ENCODE peak calls at places on chromosomes 5 and 9, in eight cellular contexts. E, L, C, I, F, G, W and S are unnamed samples.

GRCh38 chr5:123088031-123088805 is 823 bp upstream of the PRDM6 start:
- DNase-seq in E (no peak), L (no peak), C (no peak), I (no peak), F (no peak), G (no peak), W (no peak), S (no peak)

GRCh38 chr5:12672141-12672540 is 767.9 kb upstream of the CTNND2 start:
- DNase-seq in E (no peak), L (no peak), C (no peak), I (no peak), F (no peak), G (no peak), W (no peak), S (no peak)

GRCh38 chr5:96870094-96871021 is 5.9 kb upstream of the ERAP2 start:
- DNase-seq in E (no peak), L (no peak), C (no peak), I (no peak), F (no peak), G (peak), W (no peak), S (no peak)

GRCh38 chr5:84229045-84229444 is 155.6 kb downstream of the EDIL3 start:
- DNase-seq in E (no peak), L (no peak), C (no peak), I (no peak), F (no peak), G (no peak), W (no peak), S (no peak)

GRCh38 chr9:135835131-135835530 is 72.2 kb downstream of the CAMSAP1 start:
- DNase-seq in E (no peak), L (no peak), C (no peak), I (no peak), F (no peak), G (no peak), W (no peak), S (no peak)

GRCh38 chr5:147346006-147346561 is 111.3 kb downstream of the STK32A start:
- DNase-seq in E (no peak), L (no peak), C (no peak), I (no peak), F (no peak), G (no peak), W (no peak), S (no peak)

GRCh38 chr5:90386099-90386710 is 23.4 kb downstream of the CETN3 start:
- DNase-seq in E (no peak), L (no peak), C (peak), I (no peak), F (no peak), G (no peak), W (no peak), S (no peak)

GRCh38 chr5:124064956-124065355 is 553.0 kb downstream of the CSNK1G3 start:
- DNase-seq in E (no peak), L (no peak), C (no peak), I (no peak), F (no peak), G (no peak), W (no peak), S (no peak)

GRCh38 chr9:23851024-23851629 is 25.1 kb upstream of the ELAVL2 start:
- DNase-seq in E (no peak), L (no peak), C (peak), I (no peak), F (no peak), G (no peak), W (no peak), S (no peak)

GRCh38 chr9:33025572-33026347 is 687 bp downstream of the DNAJA1 start:
- DNase-seq in E (no peak), L (peak), C (peak), I (no peak), F (no peak), G (peak), W (peak), S (no peak)

GRCh38 chr5:69024241-69024651 is 69.6 kb upstream of the SLC30A5 start:
- DNase-seq in E (no peak), L (no peak), C (peak), I (no peak), F (no peak), G (no peak), W (no peak), S (peak)

GRCh38 chr9:115117999-115118470 is at the start of gene TNC:
- DNase-seq in E (no peak), L (peak), C (peak), I (no peak), F (no peak), G (no peak), W (peak), S (peak)

GRCh38 chr5:1882337-1883119 is at the start of gene IRX4:
- DNase-seq in E (no peak), L (no peak), C (peak), I (no peak), F (no peak), G (no peak), W (no peak), S (no peak)

GRCh38 chr5:150789943-150790611 is 11.5 kb downstream of the SMIM3 start:
- DNase-seq in E (peak), L (no peak), C (peak), I (no peak), F (peak), G (peak), W (no peak), S (peak)

GRCh38 chr5:166562246-166562645 is 1729.2 kb upstream of the WWC1 start:
- DNase-seq in E (no peak), L (no peak), C (no peak), I (no peak), F (no peak), G (no peak), W (no peak), S (peak)